ENCODE peak calls at places on chromosomes 4 and X, in six cellular contexts. G is pancreas, X is mammary epithelial cell, F is lung, Q is IMR-90, Z is Peyer's patch. T is an unnamed sample. For H3K4me1, the result is how much of the 10 kb centered on the place peaks cover.

GRCh38 chr4:108048157-108048556 is 58.5 kb downstream of the HADH start:
- DNase-seq in G (no peak), X (no peak), F (no peak), Q (no peak), Z (no peak), T (no peak)

GRCh38 chr4:107740950-107741701 is 21.1 kb upstream of the PAPSS1 start:
- DNase-seq in G (no peak), X (no peak), F (no peak), Q (peak), Z (no peak), T (no peak)

GRCh38 chr4:182752158-182752910 is 164.9 kb downstream of the DCTD start:
- DNase-seq in G (no peak), X (peak), F (no peak), Q (peak), Z (no peak), T (no peak)

GRCh38 chr4:72909461-72909860 is 160.1 kb downstream of the COX18 start:
- DNase-seq in G (no peak), X (peak), F (no peak), Q (no peak), Z (no peak), T (no peak)

GRCh38 chr4:95027906-95028618 is 270.3 kb downstream of the BMPR1B start:
- DNase-seq in G (no peak), X (no peak), F (no peak), Q (no peak), Z (no peak), T (no peak)

GRCh38 chr4:150525321-150525868 is 56.6 kb upstream of the MAB21L2 start:
- DNase-seq in G (no peak), X (peak), F (no peak), Q (no peak), Z (no peak), T (no peak)

GRCh38 chrX:45788315-45788714 is 587.6 kb upstream of the DIPK2B start:
- DNase-seq in G (no peak), X (peak), F (no peak), Q (no peak), Z (no peak), T (no peak)

GRCh38 chrX:7021991-7022390 is 125.5 kb upstream of the STS start:
- DNase-seq in G (no peak), X (no peak), F (no peak), Q (no peak), Z (no peak), T (no peak)

DNA sequence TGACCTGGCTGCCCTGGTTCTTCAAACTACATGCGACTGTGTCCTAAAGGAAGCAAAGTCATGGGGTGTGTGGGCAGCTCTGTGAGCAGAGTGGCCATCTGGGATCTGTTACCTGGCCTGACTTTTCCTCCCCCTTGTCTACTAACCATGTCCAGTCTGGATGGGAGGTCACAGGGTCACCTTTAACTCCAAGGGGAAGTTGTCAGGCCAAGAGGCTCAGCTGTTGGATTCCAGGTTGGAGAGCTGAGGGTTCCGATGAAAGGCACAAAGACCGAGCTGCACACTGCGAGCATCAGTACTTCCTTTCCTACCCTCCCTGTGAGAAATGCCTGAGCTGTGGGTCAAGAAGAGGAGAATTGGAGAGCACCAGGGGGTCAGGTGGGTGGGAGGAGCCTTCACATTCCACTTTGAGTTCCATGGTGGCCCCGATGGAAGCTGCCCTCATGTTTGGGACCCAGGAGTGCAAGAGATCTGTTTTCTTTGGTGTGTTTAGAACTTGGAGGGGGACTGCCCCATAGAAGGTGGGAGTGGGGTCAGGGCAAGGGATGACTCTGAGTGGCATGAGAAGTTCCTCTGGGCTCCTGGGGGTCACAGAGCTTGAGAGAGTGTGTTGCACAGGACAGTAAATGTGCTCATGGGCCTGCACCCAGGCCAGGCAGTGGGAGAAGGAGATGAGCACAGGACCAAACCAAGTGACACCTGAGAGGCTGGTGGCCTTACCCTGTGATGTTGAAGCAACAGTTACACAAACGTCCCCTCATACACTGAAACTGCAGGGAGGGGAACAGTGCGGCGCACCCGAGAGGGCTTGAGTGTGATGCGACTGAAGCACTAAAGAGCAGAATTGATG is 36.2 kb downstream of the RGS12 start:
- DNase-seq in G (no peak), X (no peak), F (no peak), Q (no peak), Z (no peak), T (no peak)
- H3K27ac ChIP-seq in G (no peak), X (no peak), F (no peak), Q (no peak), Z (no peak), T (no peak)

GRCh38 chrX:146144090-146144489 is 326.5 kb downstream of the SLITRK2 start:
- DNase-seq in G (no peak), X (no peak), F (no peak), Q (no peak), Z (no peak), T (no peak)
- H3K4me1 ChIP-seq in G (under half), X (under half), F (under half), Q (under half), Z (under half), T (under half)

GRCh38 chr4:80069837-80070788 is 2.9 kb downstream of the ANTXR2 start:
- DNase-seq in G (no peak), X (no peak), F (no peak), Q (peak), Z (no peak), T (no peak)
- H3K27ac ChIP-seq in G (no peak), X (peak), F (no peak), Q (peak), Z (peak), T (no peak)

GRCh38 chr4:42646013-42646784 is 10.7 kb downstream of the ATP8A1 start:
- DNase-seq in G (no peak), X (no peak), F (no peak), Q (no peak), Z (no peak), T (no peak)
- H3K4me1 ChIP-seq in G (under half), X (under half), F (under half), Q (under half), Z (under half), T (under half)

DNA sequence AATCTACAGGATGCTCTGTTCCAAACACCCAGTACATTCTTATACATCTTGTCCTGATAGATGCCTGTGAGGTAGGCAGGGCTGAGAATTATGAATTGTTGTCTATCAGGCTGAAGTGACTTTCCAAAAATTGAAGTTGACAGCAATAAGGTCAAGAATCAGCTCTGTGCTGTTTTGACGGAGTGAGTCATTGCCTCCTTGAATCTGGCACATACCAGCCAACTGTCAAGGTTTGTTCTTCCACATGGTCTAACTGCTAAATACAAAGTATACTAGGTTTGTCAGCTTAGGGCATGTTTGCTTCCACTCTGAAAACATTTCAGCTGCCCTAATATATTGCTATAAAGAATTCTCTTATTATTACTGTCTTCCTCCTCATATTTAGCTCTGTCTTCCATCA is 32.3 kb downstream of the SH3RF1 start:
- DNase-seq in G (no peak), X (peak), F (no peak), Q (peak), Z (no peak), T (no peak)
- H3K27ac ChIP-seq in G (no peak), X (no peak), F (no peak), Q (no peak), Z (no peak), T (no peak)

GRCh38 chr4:17058506-17058905 is 160.1 kb upstream of the LDB2 start:
- DNase-seq in G (no peak), X (no peak), F (no peak), Q (peak), Z (no peak), T (no peak)
- H3K4me1 ChIP-seq in G (under half), X (under half), F (under half), Q (under half), Z (under half), T (under half)

GRCh38 chrX:48927736-48928382 is 9.0 kb upstream of the PIM2 start:
- DNase-seq in G (no peak), X (no peak), F (no peak), Q (no peak), Z (no peak), T (no peak)
- H3K27ac ChIP-seq in G (no peak), X (no peak), F (no peak), Q (no peak), Z (no peak), T (peak)

GRCh38 chr4:143354990-143355389 is 18.3 kb downstream of the GAB1 start:
- DNase-seq in G (no peak), X (no peak), F (no peak), Q (no peak), Z (no peak), T (no peak)

GRCh38 chr4:143353797-143354196 is 17.1 kb downstream of the GAB1 start:
- DNase-seq in G (no peak), X (no peak), F (no peak), Q (no peak), Z (no peak), T (no peak)

GRCh38 chr4:143352720-143353119 is 16.0 kb downstream of the GAB1 start:
- DNase-seq in G (no peak), X (no peak), F (no peak), Q (no peak), Z (no peak), T (no peak)

GRCh38 chr4:143351149-143351691 is 14.5 kb downstream of the GAB1 start:
- DNase-seq in G (no peak), X (no peak), F (no peak), Q (no peak), Z (no peak), T (no peak)

DNA sequence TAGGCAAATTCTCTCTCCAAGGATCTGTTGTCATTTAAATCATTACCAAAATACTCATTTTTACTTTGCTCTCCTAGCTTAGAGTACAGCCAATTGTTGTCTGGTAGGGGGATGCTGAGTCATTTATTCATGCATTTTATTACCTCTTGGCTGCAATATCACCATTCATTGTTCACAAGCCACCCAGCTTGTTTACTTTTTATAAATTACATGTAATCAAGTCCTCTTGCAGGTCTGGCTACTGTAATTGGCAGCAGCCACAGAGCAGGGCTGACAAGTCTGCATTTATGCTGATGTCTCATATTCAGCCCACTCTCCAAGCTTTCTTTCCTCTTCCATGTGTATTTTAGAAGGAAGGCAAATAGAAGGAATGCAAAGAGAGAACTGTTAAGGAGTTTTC is 15.4 kb downstream of the GAB1 start:
- DNase-seq in G (no peak), X (no peak), F (no peak), Q (no peak), Z (no peak), T (no peak)
- H3K4me1 ChIP-seq in G (under half), X (under half), F (under half), Q (under half), Z (under half), T (under half)